ENCODE peak calls at places on chromosomes 16 and 17, in ten cellular contexts. C, T, H, Q, G, U, M, S, I and L are unnamed samples.

GRCh38 chr17:6780886-6781285 is 4.9 kb downstream of the FBXO39 start:
- DNase-seq in C (no peak), T (no peak), H (no peak), Q (no peak), G (no peak), U (no peak), M (no peak), S (no peak), I (no peak), L (no peak)

GRCh38 chr17:55845385-55845784 is 94.5 kb downstream of the PCTP start:
- DNase-seq in C (peak), T (peak), H (peak), Q (peak), G (peak), U (no peak), M (peak), S (no peak), I (peak), L (peak)

GRCh38 chr16:9518054-9518453 is 426.6 kb downstream of the HAPSTR1 start:
- DNase-seq in C (no peak), T (no peak), H (peak), Q (peak), G (no peak), U (no peak), M (no peak), S (no peak), I (peak), L (no peak)

GRCh38 chr17:64196626-64197025 is 66.4 kb downstream of the TEX2 start:
- DNase-seq in C (no peak), T (peak), H (no peak), Q (no peak), G (no peak), U (no peak), M (no peak), S (no peak), I (no peak), L (peak)

GRCh38 chr17:74646231-74646630 is 22.7 kb upstream of the CD300E start:
- DNase-seq in C (no peak), T (peak), H (no peak), Q (no peak), G (no peak), U (no peak), M (no peak), S (no peak), I (no peak), L (peak)

GRCh38 chr16:51880776-51881175 is 666.2 kb downstream of the TOX3 start:
- DNase-seq in C (no peak), T (peak), H (no peak), Q (no peak), G (no peak), U (no peak), M (no peak), S (no peak), I (no peak), L (peak)

GRCh38 chr17:14552311-14552710 is 251.4 kb downstream of the HS3ST3B1 start:
- DNase-seq in C (no peak), T (no peak), H (no peak), Q (no peak), G (no peak), U (no peak), M (no peak), S (no peak), I (no peak), L (no peak)

GRCh38 chr16:50040710-50041109 is 15.7 kb downstream of the CNEP1R1 start:
- DNase-seq in C (no peak), T (no peak), H (no peak), Q (no peak), G (no peak), U (no peak), M (no peak), S (no peak), I (no peak), L (no peak)

GRCh38 chr17:42456223-42457106 is 2.2 kb upstream of the ATP6V0A1 start:
- DNase-seq in C (no peak), T (peak), H (no peak), Q (peak), G (no peak), U (no peak), M (no peak), S (peak), I (no peak), L (peak)

GRCh38 chr16:55539049-55539448 is 27.4 kb upstream of the CAPNS2 start:
- DNase-seq in C (no peak), T (peak), H (no peak), Q (no peak), G (no peak), U (no peak), M (no peak), S (no peak), I (no peak), L (peak)

GRCh38 chr16:17544304-17544703 is 73.5 kb upstream of the XYLT1 start:
- DNase-seq in C (no peak), T (peak), H (no peak), Q (no peak), G (no peak), U (no peak), M (no peak), S (no peak), I (no peak), L (no peak)

GRCh38 chr16:54287018-54287757 is 601 bp upstream of the IRX3 start:
- DNase-seq in C (no peak), T (no peak), H (no peak), Q (no peak), G (no peak), U (no peak), M (no peak), S (no peak), I (no peak), L (no peak)

GRCh38 chr16:3187798-3188674 is at the start of gene OR1F1:
- DNase-seq in C (no peak), T (peak), H (no peak), Q (no peak), G (peak), U (peak), M (no peak), S (no peak), I (no peak), L (peak)

GRCh38 chr16:69143116-69143515 is 10.7 kb downstream of the UTP4 start:
- DNase-seq in C (no peak), T (no peak), H (no peak), Q (no peak), G (peak), U (no peak), M (no peak), S (no peak), I (no peak), L (no peak)

GRCh38 chr17:76997981-76998531 is 129.9 kb downstream of the MGAT5B start:
- DNase-seq in C (no peak), T (no peak), H (no peak), Q (no peak), G (no peak), U (no peak), M (no peak), S (peak), I (no peak), L (no peak)

GRCh38 chr16:84082835-84083569 is 33.7 kb downstream of the MBTPS1 start:
- DNase-seq in C (no peak), T (no peak), H (no peak), Q (no peak), G (no peak), U (no peak), M (no peak), S (no peak), I (no peak), L (no peak)

GRCh38 chr17:73510981-73511442 is 133.2 kb downstream of the SDK2 start:
- DNase-seq in C (no peak), T (peak), H (no peak), Q (no peak), G (no peak), U (no peak), M (no peak), S (no peak), I (no peak), L (no peak)

GRCh38 chr17:31274252-31274651 is 22.8 kb downstream of the OMG start:
- DNase-seq in C (no peak), T (peak), H (no peak), Q (no peak), G (no peak), U (no peak), M (no peak), S (no peak), I (no peak), L (peak)

GRCh38 chr16:56245197-56245596 is 53.9 kb downstream of the GNAO1 start:
- DNase-seq in C (no peak), T (no peak), H (no peak), Q (no peak), G (no peak), U (peak), M (no peak), S (no peak), I (no peak), L (no peak)

GRCh38 chr16:8867483-8868271 is 1.1 kb downstream of the CARHSP1 start:
- DNase-seq in C (peak), T (no peak), H (peak), Q (peak), G (peak), U (no peak), M (peak), S (no peak), I (peak), L (no peak)

GRCh38 chr17:68863091-68863652 is 92.0 kb downstream of the ABCA8 start:
- DNase-seq in C (no peak), T (no peak), H (no peak), Q (no peak), G (no peak), U (no peak), M (no peak), S (no peak), I (no peak), L (no peak)

GRCh38 chr16:5432166-5432565 is 334.6 kb upstream of the EEF2KMT start:
- DNase-seq in C (no peak), T (no peak), H (no peak), Q (no peak), G (no peak), U (no peak), M (no peak), S (no peak), I (no peak), L (no peak)

GRCh38 chr17:51537996-51538550 is 277.7 kb downstream of the UTP18 start:
- DNase-seq in C (no peak), T (no peak), H (no peak), Q (no peak), G (no peak), U (no peak), M (no peak), S (no peak), I (no peak), L (no peak)

GRCh38 chr17:74851612-74852236 is 8.0 kb downstream of the GRIN2C start:
- DNase-seq in C (no peak), T (no peak), H (no peak), Q (no peak), G (no peak), U (no peak), M (no peak), S (no peak), I (no peak), L (no peak)

GRCh38 chr16:31215287-31216115 is 1.4 kb downstream of the PYDC1 start:
- DNase-seq in C (peak), T (peak), H (peak), Q (peak), G (peak), U (peak), M (peak), S (no peak), I (no peak), L (peak)

GRCh38 chr17:44503080-44503842 is at the start of gene GPATCH8:
- DNase-seq in C (peak), T (peak), H (peak), Q (peak), G (peak), U (peak), M (peak), S (peak), I (peak), L (peak)

GRCh38 chr17:44496815-44497214 is 6.4 kb downstream of the GPATCH8 start:
- DNase-seq in C (no peak), T (peak), H (no peak), Q (no peak), G (no peak), U (no peak), M (no peak), S (no peak), I (no peak), L (no peak)

GRCh38 chr17:44499722-44500121 is 3.5 kb downstream of the GPATCH8 start:
- DNase-seq in C (no peak), T (no peak), H (no peak), Q (no peak), G (no peak), U (no peak), M (no peak), S (no peak), I (no peak), L (no peak)

GRCh38 chr17:44502598-44503079 is 567 bp downstream of the GPATCH8 start:
- DNase-seq in C (no peak), T (peak), H (no peak), Q (peak), G (peak), U (no peak), M (no peak), S (no peak), I (no peak), L (peak)

DNA sequence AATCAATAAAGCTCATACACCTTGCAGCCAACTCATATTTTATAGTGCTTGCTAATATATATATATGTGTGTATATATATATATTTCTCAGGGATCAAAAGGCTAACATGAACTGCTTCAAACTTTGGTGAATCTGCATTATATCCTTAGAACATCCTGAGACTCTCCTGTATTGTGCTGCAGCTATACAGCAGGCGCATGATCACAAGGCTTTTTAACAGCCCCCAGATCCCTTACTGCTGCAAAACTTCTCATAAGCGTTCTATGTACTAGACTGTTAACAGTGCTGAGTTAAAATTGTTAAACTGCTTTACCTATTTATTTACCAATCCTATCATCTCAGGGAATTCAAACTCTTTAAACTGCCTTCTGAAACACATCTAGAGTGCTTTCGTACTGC is 1.3 kb downstream of the GPATCH8 start:
- DNase-seq in C (no peak), T (peak), H (no peak), Q (no peak), G (peak), U (no peak), M (no peak), S (no peak), I (no peak), L (peak)
- H3K4me3 ChIP-seq in C (peak), T (peak), H (no peak), Q (peak), G (peak), U (peak), M (no peak), S (peak), I (peak), L (peak)

GRCh38 chr17:36124879-36125824 is 21.5 kb downstream of the CCL4 start:
- DNase-seq in C (no peak), T (peak), H (no peak), Q (no peak), G (peak), U (no peak), M (no peak), S (no peak), I (no peak), L (no peak)
- TF ChIP-seq CTCF in C (no peak), T (no peak), H (no peak), Q (no peak), G (peak), U (no peak), M (no peak), S (no peak), I (no peak), L (no peak)

GRCh38 chr17:9004132-9004960 is 17.0 kb upstream of the NTN1 start:
- DNase-seq in C (no peak), T (no peak), H (no peak), Q (no peak), G (peak), U (no peak), M (no peak), S (no peak), I (no peak), L (no peak)
- H3K4me3 ChIP-seq in C (peak), T (no peak), H (no peak), Q (peak), G (peak), U (no peak), M (no peak), S (no peak), I (peak), L (no peak)

DNA sequence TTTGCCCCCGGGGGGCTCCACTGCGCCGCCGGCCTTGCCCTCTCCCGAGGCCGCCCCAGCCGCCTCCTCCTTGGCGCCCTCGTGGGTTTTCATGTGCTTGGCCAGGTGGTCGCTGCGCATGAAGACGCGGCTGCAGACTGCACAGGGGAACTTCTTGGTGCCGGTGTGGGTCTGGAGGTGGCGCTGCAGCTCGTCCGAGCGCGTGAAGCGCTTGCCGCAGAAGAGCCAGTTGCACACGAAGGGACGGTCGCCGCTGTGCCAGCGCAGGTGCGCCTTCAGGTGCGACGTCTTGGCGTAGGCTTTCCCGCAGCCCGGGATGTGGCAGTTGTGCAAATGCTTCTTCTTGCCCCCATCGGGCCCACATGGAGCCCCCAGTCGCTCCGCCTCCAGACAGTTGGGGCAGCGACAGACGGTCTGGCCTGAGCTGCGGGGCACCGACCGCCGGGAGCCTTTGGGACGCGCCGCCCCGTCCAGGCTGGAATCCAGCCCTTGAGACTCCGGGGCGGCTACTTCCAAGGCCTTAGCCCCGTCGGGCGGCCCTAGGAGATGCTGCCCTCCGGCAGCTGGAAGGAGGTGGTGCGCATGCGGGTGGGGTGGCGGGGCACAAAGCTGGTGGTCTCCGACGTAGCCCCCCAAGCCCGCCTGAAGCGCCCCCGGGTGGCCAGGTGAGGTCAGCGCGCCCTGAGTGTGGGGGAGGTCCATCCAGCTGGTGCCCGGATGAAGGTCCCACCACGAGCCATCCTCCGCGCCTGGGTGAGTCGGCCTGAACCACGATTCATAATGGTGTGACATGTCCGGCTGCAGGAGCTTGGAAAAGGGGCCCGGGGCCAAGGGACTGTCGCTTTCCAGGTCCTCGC is 3.4 kb downstream of the SP6 start:
- DNase-seq in C (no peak), T (peak), H (peak), Q (peak), G (peak), U (no peak), M (no peak), S (no peak), I (no peak), L (no peak)
- TF ChIP-seq CTCF in C (no peak), T (peak), H (peak), Q (no peak), G (peak), U (peak), M (no peak), S (peak), I (no peak), L (peak)

GRCh38 chr17:44549736-44550135 is 7.5 kb upstream of the FZD2 start:
- DNase-seq in C (no peak), T (no peak), H (no peak), Q (peak), G (peak), U (no peak), M (no peak), S (no peak), I (no peak), L (no peak)
- H3K4me3 ChIP-seq in C (no peak), T (no peak), H (no peak), Q (no peak), G (no peak), U (no peak), M (no peak), S (no peak), I (no peak), L (no peak)